ENCODE peak calls at places on chromosomes 3 and 15, in four cellular contexts. I is GM12892, J is K562, B is endothelial cell of umbilical vein. U is an unnamed sample.
A peak's percentile ranks its signal among the peaks of the same experiment; 100 is the strongest.

GRCh38 chr3:134419214-134419965 is 45.1 kb upstream of the AMOTL2 start:
- DNase-seq in I (no peak), J (no peak), B (no peak), U (no peak)

GRCh38 chr3:183185696-183186095 is 23.2 kb upstream of the LAMP3 start:
- DNase-seq in I (no peak), J (no peak), B (peak; percentile 83), U (no peak)

GRCh38 chr3:195240171-195240701 is 30.7 kb downstream of the XXYLT1 start:
- DNase-seq in I (no peak), J (no peak), B (no peak), U (peak; percentile 48)

GRCh38 chr3:12372762-12373280 is 84.0 kb downstream of the PPARG start:
- DNase-seq in I (no peak), J (no peak), B (no peak), U (no peak)

GRCh38 chr3:141330235-141330634 is 38.1 kb upstream of the ZBTB38 start:
- DNase-seq in I (no peak), J (no peak), B (no peak), U (no peak)

GRCh38 chr3:20668411-20668810 is 482.4 kb upstream of the SGO1 start:
- DNase-seq in I (no peak), J (no peak), B (peak; percentile 45), U (no peak)

GRCh38 chr3:146274833-146275232 is 23.9 kb upstream of the PLSCR4 start:
- DNase-seq in I (no peak), J (no peak), B (peak; percentile 98), U (no peak)

GRCh38 chr3:20055020-20055775 is 15.0 kb downstream of the KAT2B start:
- DNase-seq in I (no peak), J (no peak), B (peak; percentile 40), U (no peak)

GRCh38 chr3:115401298-115401697 is 222.0 kb upstream of the GAP43 start:
- DNase-seq in I (no peak), J (no peak), B (peak; percentile 61), U (no peak)

GRCh38 chr3:189446959-189447560 is 184.1 kb upstream of the TP63 start:
- DNase-seq in I (no peak), J (no peak), B (no peak), U (no peak)

GRCh38 chr3:127667119-127667681 is 5.6 kb upstream of the ABTB1 start:
- DNase-seq in I (no peak), J (no peak), B (no peak), U (no peak)

GRCh38 chr15:58494581-58494980 is 62.8 kb downstream of the LIPC start:
- DNase-seq in I (no peak), J (no peak), B (no peak), U (no peak)

GRCh38 chr3:17808994-17809393 is 66.6 kb upstream of the TBC1D5 start:
- DNase-seq in I (no peak), J (no peak), B (peak; percentile 5), U (no peak)

GRCh38 chr3:22734207-22734606 is 468.9 kb upstream of the UBE2E2 start:
- DNase-seq in I (no peak), J (no peak), B (no peak), U (no peak)
- TF ChIP-seq POLR2AphosphoS5 in I (no peak), J (no peak), B (no peak), U (no peak)

DNA sequence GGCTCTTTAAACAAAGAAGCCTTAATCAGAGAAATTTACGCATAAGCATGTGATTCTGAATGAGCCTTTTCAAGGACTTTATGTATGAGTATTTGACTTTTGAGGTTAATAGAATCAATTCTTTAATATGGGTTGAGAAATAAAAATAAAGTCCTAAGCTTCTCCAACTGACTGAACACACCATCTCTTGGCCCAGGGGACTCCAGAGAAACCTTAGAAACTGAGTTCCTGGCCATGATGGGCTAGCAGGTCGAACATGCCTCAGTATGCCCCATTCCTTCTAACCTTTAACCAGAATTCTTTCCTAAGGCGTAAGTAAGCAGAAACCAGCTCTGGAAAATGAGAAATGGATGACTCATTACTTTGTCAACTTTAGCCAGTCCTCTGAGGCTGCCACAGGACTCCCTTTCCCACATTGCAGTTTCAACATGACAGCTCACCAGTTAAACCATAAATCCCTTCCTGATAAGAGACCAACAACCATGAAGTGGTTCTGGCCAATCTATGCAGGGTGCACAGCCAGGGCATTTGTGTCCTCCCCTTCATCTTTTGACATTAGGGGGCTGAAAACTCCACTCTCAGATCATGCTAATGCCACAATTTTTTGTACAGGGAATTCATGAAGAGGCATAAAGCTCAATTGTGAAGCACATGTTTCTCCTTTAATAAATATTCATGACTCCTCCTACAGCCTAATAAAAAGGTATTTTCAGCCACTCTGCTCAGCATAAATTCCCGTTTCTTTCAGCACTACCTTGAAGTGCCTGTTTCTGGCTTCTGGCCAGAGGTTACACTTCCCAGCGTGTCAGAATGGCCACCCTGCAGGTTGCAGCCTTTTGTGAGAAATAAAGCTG is 33.3 kb downstream of the TM4SF18 start:
- DNase-seq in I (no peak), J (no peak), B (peak; percentile 90), U (no peak)
- TF ChIP-seq POLR2AphosphoS5 in I (no peak), J (no peak), B (peak; percentile 43), U (no peak)

DNA sequence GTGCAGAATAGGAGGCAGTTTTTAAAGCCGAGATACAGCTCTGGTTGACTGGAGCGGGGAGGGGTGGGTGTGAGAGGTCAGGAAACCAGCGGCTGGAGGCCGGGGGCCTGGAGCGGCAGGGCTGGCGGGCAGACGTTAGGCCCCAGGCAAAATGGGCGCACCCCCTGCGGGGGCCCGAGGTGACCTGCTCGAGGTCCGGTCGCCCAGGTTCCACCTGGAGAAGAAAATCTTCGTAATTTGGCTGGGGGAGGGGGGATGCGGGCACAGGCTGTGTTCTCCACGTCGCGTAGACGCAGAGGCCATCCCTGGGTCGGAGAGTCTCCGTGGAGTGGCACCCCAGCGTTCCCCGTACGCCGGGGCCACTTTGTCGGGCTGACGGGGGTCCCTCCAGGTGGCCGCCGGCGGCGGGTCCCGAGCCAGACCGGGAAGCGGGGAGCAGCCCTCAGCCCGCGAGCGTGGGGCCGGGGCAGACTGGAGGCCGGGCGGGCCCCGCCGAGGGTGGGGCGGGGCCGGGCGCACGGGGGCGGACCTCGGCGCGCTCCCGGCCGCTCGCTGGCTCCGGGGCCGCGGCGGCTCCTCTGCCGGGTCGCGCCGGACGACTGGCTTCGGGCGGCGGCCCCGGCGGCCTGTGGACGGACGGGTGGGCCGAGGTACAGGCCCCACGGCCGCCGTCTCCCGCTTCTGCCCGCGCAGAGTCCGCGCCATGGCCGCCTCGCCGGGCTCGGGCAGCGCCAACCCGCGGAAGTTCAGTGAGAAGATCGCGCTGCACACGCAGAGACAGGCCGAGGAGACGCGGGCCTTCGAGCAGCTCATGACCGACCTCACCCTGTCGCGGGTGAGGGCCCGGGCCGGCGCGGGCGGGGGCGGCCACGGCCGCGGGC is at the start of gene CRTC3:
- DNase-seq in I (peak; percentile 75), J (peak; percentile 93), B (peak; percentile 49), U (peak; percentile 20)
- TF ChIP-seq POLR2AphosphoS5 in I (no peak), J (no peak), B (peak; percentile 60), U (peak; percentile 54)

GRCh38 chr3:70982700-70983140 is 600.8 kb downstream of the FOXP1 start:
- DNase-seq in I (no peak), J (no peak), B (peak; percentile 97), U (peak; percentile 80)
- TF ChIP-seq POLR2AphosphoS5 in I (no peak), J (no peak), B (no peak), U (peak; percentile 49)